ENCODE peak calls at places on chromosomes 6 and 20, in six cellular contexts. I is IMR-90, C is glutamatergic neuron, O is tibial nerve, S is stomach, W is cardiac fibroblast. U is an unnamed sample.

GRCh38 chr6:129717287-129717686 is 7.3 kb upstream of the ARHGAP18 start:
- DNase-seq in I (peak), C (no peak), O (no peak), S (no peak), W (peak), U (no peak)

GRCh38 chr20:35660122-35660937 is 4.4 kb downstream of the CPNE1 start:
- DNase-seq in I (no peak), C (no peak), O (no peak), S (no peak), W (no peak), U (no peak)

GRCh38 chr20:57559658-57560553 is 1.0 kb upstream of the PCK1 start:
- DNase-seq in I (no peak), C (no peak), O (no peak), S (no peak), W (no peak), U (no peak)

GRCh38 chr20:56949318-56949717 is 317.1 kb downstream of the BMP7 start:
- DNase-seq in I (no peak), C (no peak), O (no peak), S (no peak), W (no peak), U (no peak)

GRCh38 chr6:165060636-165061190 is 248.7 kb downstream of the C6orf118 start:
- DNase-seq in I (no peak), C (no peak), O (no peak), S (no peak), W (no peak), U (no peak)

GRCh38 chr6:31203345-31203979 is 33.0 kb upstream of the POU5F1 start:
- DNase-seq in I (peak), C (no peak), O (no peak), S (no peak), W (peak), U (no peak)

GRCh38 chr6:150865043-150865405 is 478 bp upstream of the MTHFD1L start:
- DNase-seq in I (peak), C (no peak), O (no peak), S (no peak), W (no peak), U (no peak)

GRCh38 chr20:32509639-32510066 is 75.5 kb downstream of the NOL4L start:
- DNase-seq in I (peak), C (peak), O (no peak), S (no peak), W (no peak), U (no peak)

GRCh38 chr20:20365593-20365992 is 2.3 kb upstream of the INSM1 start:
- DNase-seq in I (no peak), C (no peak), O (no peak), S (no peak), W (no peak), U (no peak)

GRCh38 chr20:52096117-52096516 is 95.5 kb downstream of the ZFP64 start:
- DNase-seq in I (no peak), C (no peak), O (no peak), S (no peak), W (no peak), U (no peak)

DNA sequence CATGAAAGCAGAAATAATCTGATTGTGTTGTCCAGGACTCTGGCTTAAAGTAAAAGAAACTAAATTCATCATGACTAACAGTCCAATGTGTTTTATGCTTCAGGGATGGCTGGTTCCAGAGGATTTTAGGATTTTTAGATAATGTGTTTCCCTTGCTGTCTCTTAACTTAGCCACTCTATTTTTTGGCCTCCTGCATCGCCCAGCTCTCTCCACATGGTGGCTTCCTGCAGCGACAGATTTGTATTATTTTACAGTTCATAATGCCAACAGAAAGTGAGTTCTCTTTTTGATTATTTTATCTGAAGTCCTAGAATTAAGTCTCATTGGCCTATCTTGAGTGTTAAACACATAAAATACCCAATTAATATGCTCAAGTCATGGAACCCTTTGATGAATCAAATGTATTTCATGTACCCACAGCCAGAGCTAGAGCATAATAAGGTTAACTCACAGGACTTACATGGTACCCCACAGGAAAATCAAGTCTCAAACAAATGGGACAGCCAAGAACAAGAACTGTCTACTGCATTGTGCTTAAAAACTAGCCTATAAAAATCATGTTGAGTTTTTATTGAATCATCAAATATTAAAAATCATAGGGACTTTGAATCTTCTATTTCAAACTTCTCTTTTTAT is 582.5 kb downstream of the DOK5 start:
- DNase-seq in I (no peak), C (peak), O (no peak), S (no peak), W (no peak), U (no peak)
- TF ChIP-seq CTCF in I (no peak), C (peak), O (no peak), S (no peak), W (no peak), U (peak)

GRCh38 chr6:44004136-44004535 is 123.1 kb downstream of the MRPL14 start:
- DNase-seq in I (no peak), C (no peak), O (no peak), S (no peak), W (no peak), U (no peak)

GRCh38 chr6:44005507-44005903 is 121.7 kb downstream of the MRPL14 start:
- DNase-seq in I (no peak), C (no peak), O (no peak), S (no peak), W (no peak), U (no peak)

GRCh38 chr6:44003345-44004061 is 123.7 kb downstream of the MRPL14 start:
- DNase-seq in I (no peak), C (no peak), O (no peak), S (no peak), W (no peak), U (no peak)

GRCh38 chr6:44006123-44006871 is 121.0 kb downstream of the MRPL14 start:
- DNase-seq in I (peak), C (no peak), O (no peak), S (no peak), W (no peak), U (no peak)

GRCh38 chr6:44004625-44005506 is 122.4 kb downstream of the MRPL14 start:
- DNase-seq in I (peak), C (no peak), O (no peak), S (no peak), W (no peak), U (no peak)
- TF ChIP-seq CTCF in I (peak), C (no peak), O (peak), S (no peak), W (peak), U (no peak)

DNA sequence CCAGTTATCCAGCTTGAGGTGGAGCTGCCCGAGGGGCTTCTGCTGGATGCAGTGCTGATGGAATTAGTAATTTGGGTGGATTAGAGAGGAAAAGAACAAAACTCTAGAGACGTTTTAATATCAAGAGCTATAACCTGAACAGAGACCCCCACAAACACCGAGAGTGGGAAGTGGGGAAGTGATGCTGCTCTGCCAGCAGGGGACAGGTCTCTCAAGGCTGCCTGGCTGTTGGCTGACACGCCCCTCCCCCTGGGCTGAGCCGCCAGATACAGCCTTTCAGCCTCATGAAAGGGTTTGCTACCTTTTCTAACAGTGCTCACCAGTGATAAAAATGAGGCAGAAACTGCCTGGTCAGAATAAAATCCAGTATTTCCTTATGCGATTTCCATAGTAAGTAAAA is 9.6 kb downstream of the LEMD2 start:
- DNase-seq in I (no peak), C (peak), O (no peak), S (no peak), W (no peak), U (no peak)
- TF ChIP-seq CTCF in I (no peak), C (peak), O (no peak), S (no peak), W (no peak), U (no peak)

DNA sequence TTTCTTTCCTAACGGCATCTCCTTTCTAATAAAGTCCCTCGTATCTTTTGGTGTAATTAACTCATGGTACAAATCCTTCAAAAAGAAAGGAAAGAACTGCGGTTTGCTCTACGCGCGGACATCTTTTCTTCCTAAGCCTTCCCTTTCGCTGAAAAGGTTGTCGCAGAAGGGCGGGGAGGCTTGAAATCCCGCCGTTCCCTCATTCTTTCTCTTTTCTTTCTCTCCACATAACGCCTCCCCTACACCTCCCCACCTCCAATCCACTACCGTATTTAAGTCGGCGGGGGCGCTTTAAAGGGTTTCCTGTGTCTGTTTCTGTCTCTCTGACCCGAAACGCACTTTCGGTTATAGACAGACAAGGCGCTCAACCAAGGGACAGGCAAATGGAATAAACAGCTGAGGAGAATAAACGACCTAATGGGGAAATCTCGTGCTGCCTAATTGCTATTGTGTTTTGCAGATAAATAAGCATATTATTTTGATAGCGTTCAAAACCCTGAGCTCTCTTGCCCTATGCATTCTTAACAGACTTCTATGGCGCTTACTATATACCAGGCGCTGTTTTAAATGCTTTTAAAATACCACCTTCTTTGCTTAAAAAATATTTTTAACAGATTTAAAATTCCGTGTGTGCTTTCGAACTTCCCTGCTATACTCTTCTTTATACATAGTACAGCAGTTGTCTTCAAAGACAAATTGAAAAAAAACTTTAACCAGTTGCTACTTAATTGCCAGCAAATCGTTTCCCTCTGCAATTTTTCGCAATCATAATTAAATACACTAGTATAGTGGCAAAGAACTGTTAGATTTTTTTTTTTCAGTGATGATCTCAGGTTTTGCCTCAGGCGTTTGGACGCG is 2.5 kb upstream of the HEY2 start:
- DNase-seq in I (peak), C (peak), O (no peak), S (peak), W (peak), U (no peak)
- TF ChIP-seq CTCF in I (no peak), C (no peak), O (no peak), S (no peak), W (no peak), U (no peak)

GRCh38 chr6:124870611-124871201 is 91.5 kb upstream of the RNF217 start:
- DNase-seq in I (peak), C (no peak), O (no peak), S (no peak), W (peak), U (no peak)
- TF ChIP-seq CTCF in I (peak), C (peak), O (peak), S (no peak), W (peak), U (peak)

GRCh38 chr6:84227434-84228197 is at the start of gene CEP162:
- DNase-seq in I (peak), C (peak), O (peak), S (peak), W (peak), U (peak)

GRCh38 chr6:84227044-84227433 is 404 bp downstream of the CEP162 start:
- DNase-seq in I (no peak), C (no peak), O (no peak), S (no peak), W (no peak), U (no peak)

GRCh38 chr6:84224251-84224650 is 3.2 kb downstream of the CEP162 start:
- DNase-seq in I (no peak), C (no peak), O (no peak), S (no peak), W (no peak), U (no peak)

GRCh38 chr6:84222426-84222825 is 5.0 kb downstream of the CEP162 start:
- DNase-seq in I (no peak), C (no peak), O (no peak), S (no peak), W (no peak), U (no peak)

GRCh38 chr6:84228198-84228543 is 728 bp upstream of the CEP162 start:
- DNase-seq in I (no peak), C (no peak), O (no peak), S (no peak), W (no peak), U (no peak)
- TF ChIP-seq CTCF in I (no peak), C (peak), O (no peak), S (no peak), W (no peak), U (peak)

GRCh38 chr6:7993952-7994351 is 70.2 kb downstream of the BLOC1S5 start:
- DNase-seq in I (no peak), C (no peak), O (no peak), S (no peak), W (no peak), U (no peak)
- TF ChIP-seq CTCF in I (no peak), C (no peak), O (no peak), S (no peak), W (no peak), U (no peak)

DNA sequence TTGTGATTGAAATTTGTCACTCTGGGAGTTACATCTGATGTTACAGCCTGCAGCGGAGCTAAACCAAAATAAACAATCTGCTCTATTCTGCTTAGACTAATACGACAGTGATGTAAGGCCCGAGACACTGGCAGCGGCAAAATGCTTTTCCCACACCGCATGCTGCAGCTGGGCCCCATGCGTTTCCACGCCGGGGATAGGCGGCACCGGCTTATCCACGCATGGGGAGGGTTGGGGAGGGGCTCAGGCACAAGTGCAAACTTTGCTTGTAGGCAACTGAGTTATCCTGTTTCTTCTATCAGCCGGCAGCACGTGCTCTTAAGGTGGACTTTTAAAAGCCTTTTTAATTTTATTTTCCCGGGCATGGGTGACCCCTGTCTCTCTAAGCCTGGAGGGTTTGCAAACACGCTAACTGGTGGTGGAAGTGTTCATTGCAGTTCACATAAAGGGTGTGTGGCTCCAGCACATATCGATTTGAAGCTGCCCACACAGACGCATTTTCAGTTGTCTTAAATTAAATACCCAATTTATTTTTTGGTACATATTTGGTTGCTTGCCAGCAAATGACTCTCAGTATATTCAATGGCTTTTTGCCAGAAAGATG is 561.7 kb upstream of the AGPAT4 start:
- DNase-seq in I (no peak), C (no peak), O (no peak), S (no peak), W (no peak), U (no peak)
- TF ChIP-seq CTCF in I (no peak), C (no peak), O (no peak), S (no peak), W (no peak), U (no peak)

U was measured in mesothelial cell of epicardium.